ENCODE peak calls at places on chromosomes 13 and 19, in five cellular contexts. One of them, this sample, is unnamed.

GRCh38 chr13:113124211-113125025 is 1.8 kb downstream of the F10 start:
- DNase-seq in EH: no peak
- DNase-seq in T-helper 1 cell: no peak
- DNase-seq in erythroblast: no peak
- DNase-seq in GM13976: no peak
- DNase-seq in this sample: no peak

GRCh38 chr19:6279620-6279930 is 200 bp downstream of the MLLT1 start:
- DNase-seq in T-helper 1 cell: no peak
- DNase-seq in erythroblast: no peak
- DNase-seq in GM13976: no peak
- DNase-seq in EH: no peak
- DNase-seq in this sample: no peak

GRCh38 chr19:610801-611505 is 21.3 kb downstream of the HCN2 start:
- DNase-seq in erythroblast: peak
- DNase-seq in EH: peak
- DNase-seq in T-helper 1 cell: peak
- DNase-seq in GM13976: peak
- DNase-seq in this sample: peak

GRCh38 chr13:98454389-98454881 is 122.5 kb downstream of the STK24 start:
- DNase-seq in EH: peak
- DNase-seq in GM13976: no peak
- DNase-seq in T-helper 1 cell: no peak
- DNase-seq in erythroblast: no peak
- DNase-seq in this sample: no peak

GRCh38 chr13:73765651-73766384 is 368.4 kb downstream of the KLF12 start:
- DNase-seq in erythroblast: peak
- DNase-seq in GM13976: no peak
- DNase-seq in T-helper 1 cell: peak
- DNase-seq in EH: peak
- DNase-seq in this sample: peak

GRCh38 chr13:106373989-106374572 is 161.4 kb downstream of the EFNB2 start:
- DNase-seq in erythroblast: no peak
- DNase-seq in T-helper 1 cell: no peak
- DNase-seq in GM13976: peak
- DNase-seq in EH: peak
- DNase-seq in this sample: peak

GRCh38 chr19:15021286-15022007 is 27.8 kb upstream of the CASP14 start:
- DNase-seq in T-helper 1 cell: no peak
- DNase-seq in erythroblast: no peak
- DNase-seq in EH: no peak
- DNase-seq in GM13976: peak
- DNase-seq in this sample: no peak

GRCh38 chr13:60790620-60791019 is 393.6 kb downstream of the TDRD3 start:
- DNase-seq in erythroblast: no peak
- DNase-seq in T-helper 1 cell: no peak
- DNase-seq in EH: no peak
- DNase-seq in GM13976: no peak
- DNase-seq in this sample: no peak

GRCh38 chr19:43560687-43561086 is 14.6 kb downstream of the XRCC1 start:
- DNase-seq in T-helper 1 cell: no peak
- DNase-seq in erythroblast: peak
- DNase-seq in EH: peak
- DNase-seq in GM13976: no peak
- DNase-seq in this sample: no peak

GRCh38 chr19:4052114-4052992 is 14.3 kb downstream of the ZBTB7A start:
- DNase-seq in T-helper 1 cell: no peak
- DNase-seq in EH: peak
- DNase-seq in GM13976: no peak
- DNase-seq in erythroblast: no peak
- DNase-seq in this sample: no peak

GRCh38 chr13:77372275-77372674 is 45.4 kb upstream of the MYCBP2 start:
- DNase-seq in T-helper 1 cell: no peak
- DNase-seq in erythroblast: no peak
- DNase-seq in GM13976: no peak
- DNase-seq in EH: peak
- DNase-seq in this sample: no peak

GRCh38 chr19:13689050-13689449 is 75.3 kb upstream of the MRI1 start:
- DNase-seq in GM13976: no peak
- DNase-seq in erythroblast: peak
- DNase-seq in EH: peak
- DNase-seq in T-helper 1 cell: no peak
- DNase-seq in this sample: peak

GRCh38 chr19:50300814-50301606 is 28.2 kb downstream of the KCNC3 start:
- DNase-seq in GM13976: no peak
- DNase-seq in erythroblast: no peak
- DNase-seq in T-helper 1 cell: no peak
- DNase-seq in EH: peak
- DNase-seq in this sample: no peak

GRCh38 chr19:6100284-6100915 is 9.9 kb downstream of the RFX2 start:
- DNase-seq in EH: no peak
- DNase-seq in GM13976: peak
- DNase-seq in T-helper 1 cell: no peak
- DNase-seq in erythroblast: peak
- DNase-seq in this sample: peak

GRCh38 chr13:62879071-62879470 is 1463.4 kb upstream of the PCDH20 start:
- DNase-seq in GM13976: no peak
- DNase-seq in EH: peak
- DNase-seq in T-helper 1 cell: no peak
- DNase-seq in erythroblast: no peak
- DNase-seq in this sample: no peak

GRCh38 chr13:80360298-80360827 is 19.4 kb upstream of the SPRY2 start:
- DNase-seq in EH: no peak
- DNase-seq in GM13976: no peak
- DNase-seq in T-helper 1 cell: no peak
- DNase-seq in erythroblast: no peak
- DNase-seq in this sample: no peak

GRCh38 chr19:38417544-38418506 is 8.2 kb downstream of the RASGRP4 start:
- DNase-seq in erythroblast: no peak
- DNase-seq in EH: peak
- DNase-seq in T-helper 1 cell: no peak
- DNase-seq in GM13976: peak
- DNase-seq in this sample: peak

GRCh38 chr19:11848594-11849263 is at the start of gene ZNF439:
- DNase-seq in GM13976: peak
- DNase-seq in EH: peak
- DNase-seq in erythroblast: peak
- DNase-seq in T-helper 1 cell: peak
- DNase-seq in this sample: peak

GRCh38 chr19:13031917-13032623 is 36.8 kb downstream of the NFIX start:
- DNase-seq in T-helper 1 cell: no peak
- DNase-seq in erythroblast: no peak
- DNase-seq in EH: peak
- DNase-seq in GM13976: no peak
- DNase-seq in this sample: no peak

GRCh38 chr19:38545596-38545995 is 72.2 kb downstream of the MAP4K1 start:
- DNase-seq in T-helper 1 cell: no peak
- DNase-seq in EH: peak
- DNase-seq in erythroblast: no peak
- DNase-seq in GM13976: no peak
- DNase-seq in this sample: no peak

GRCh38 chr13:37618554-37618953 is 20.0 kb upstream of the POSTN start:
- DNase-seq in EH: peak
- DNase-seq in GM13976: no peak
- DNase-seq in T-helper 1 cell: no peak
- DNase-seq in erythroblast: no peak
- DNase-seq in this sample: no peak

GRCh38 chr13:21164631-21165030 is 11.7 kb downstream of the SKA3 start:
- DNase-seq in GM13976: no peak
- DNase-seq in T-helper 1 cell: no peak
- DNase-seq in EH: no peak
- DNase-seq in erythroblast: no peak
- DNase-seq in this sample: no peak

GRCh38 chr19:29724102-29724641 is 9.1 kb upstream of the C19orf12 start:
- DNase-seq in GM13976: no peak
- DNase-seq in erythroblast: no peak
- DNase-seq in T-helper 1 cell: no peak
- DNase-seq in EH: peak
- DNase-seq in this sample: peak

GRCh38 chr19:32407004-32407992 is 1.7 kb downstream of the DPY19L3 start:
- DNase-seq in EH: peak
- DNase-seq in erythroblast: no peak
- DNase-seq in T-helper 1 cell: no peak
- DNase-seq in GM13976: no peak
- DNase-seq in this sample: no peak

GRCh38 chr13:52159159-52159982 is at the start of gene NEK3:
- DNase-seq in T-helper 1 cell: peak
- DNase-seq in erythroblast: peak
- DNase-seq in EH: peak
- DNase-seq in GM13976: peak
- DNase-seq in this sample: peak

GRCh38 chr19:9847087-9847671 is 12.1 kb downstream of the PIN1 start:
- DNase-seq in EH: peak
- DNase-seq in T-helper 1 cell: no peak
- DNase-seq in erythroblast: peak
- DNase-seq in GM13976: no peak
- DNase-seq in this sample: peak

GRCh38 chr19:3780786-3781304 is 5.3 kb downstream of the MATK start:
- DNase-seq in GM13976: no peak
- DNase-seq in EH: no peak
- DNase-seq in erythroblast: no peak
- DNase-seq in T-helper 1 cell: no peak
- DNase-seq in this sample: peak

GRCh38 chr19:33052352-33052972 is 12.2 kb downstream of the RHPN2 start:
- DNase-seq in T-helper 1 cell: no peak
- DNase-seq in GM13976: no peak
- DNase-seq in erythroblast: no peak
- DNase-seq in EH: peak
- DNase-seq in this sample: no peak

GRCh38 chr19:44315883-44316282 is 11.1 kb upstream of the ZNF235 start:
- DNase-seq in T-helper 1 cell: no peak
- DNase-seq in GM13976: no peak
- DNase-seq in EH: no peak
- DNase-seq in erythroblast: no peak
- DNase-seq in this sample: no peak

GRCh38 chr13:86653009-86653408 is 853.8 kb upstream of the SLITRK6 start:
- DNase-seq in EH: no peak
- DNase-seq in T-helper 1 cell: no peak
- DNase-seq in GM13976: no peak
- DNase-seq in erythroblast: no peak
- DNase-seq in this sample: no peak

GRCh38 chr13:69601661-69602060 is 506.0 kb upstream of the ATXN8OS start:
- DNase-seq in T-helper 1 cell: no peak
- DNase-seq in erythroblast: no peak
- DNase-seq in GM13976: no peak
- DNase-seq in EH: no peak
- DNase-seq in this sample: no peak

GRCh38 chr19:46610851-46611770 is 10.0 kb downstream of the CALM3 start:
- DNase-seq in T-helper 1 cell: no peak
- DNase-seq in EH: peak
- DNase-seq in GM13976: peak
- DNase-seq in erythroblast: no peak
- DNase-seq in this sample: peak

GRCh38 chr13:19329365-19329764 is 147.7 kb upstream of the TUBA3C start:
- DNase-seq in T-helper 1 cell: no peak
- DNase-seq in GM13976: no peak
- DNase-seq in EH: no peak
- DNase-seq in erythroblast: no peak
- DNase-seq in this sample: peak

GRCh38 chr13:99481357-99481756 is 19.9 kb upstream of the TM9SF2 start:
- DNase-seq in T-helper 1 cell: no peak
- DNase-seq in EH: no peak
- DNase-seq in GM13976: no peak
- DNase-seq in erythroblast: no peak
- DNase-seq in this sample: no peak

GRCh38 chr19:36136975-36137686 is 2.7 kb upstream of the CAPNS1 start:
- DNase-seq in EH: peak
- DNase-seq in T-helper 1 cell: no peak
- DNase-seq in GM13976: peak
- DNase-seq in erythroblast: no peak
- DNase-seq in this sample: no peak

GRCh38 chr19:8302734-8303133 is 5.4 kb downstream of the CD320 start:
- DNase-seq in EH: no peak
- DNase-seq in T-helper 1 cell: no peak
- DNase-seq in GM13976: no peak
- DNase-seq in erythroblast: no peak
- DNase-seq in this sample: no peak

GRCh38 chr19:39342647-39343305 is 555 bp downstream of the SAMD4B start:
- DNase-seq in EH: peak
- DNase-seq in erythroblast: no peak
- DNase-seq in GM13976: no peak
- DNase-seq in T-helper 1 cell: no peak
- DNase-seq in this sample: no peak

GRCh38 chr13:110397445-110397844 is 90.4 kb downstream of the COL4A2 start:
- DNase-seq in GM13976: no peak
- DNase-seq in T-helper 1 cell: no peak
- DNase-seq in EH: peak
- DNase-seq in erythroblast: no peak
- DNase-seq in this sample: no peak

GRCh38 chr19:55795021-55795420 is 26.1 kb downstream of the RFPL4AL1 start:
- DNase-seq in GM13976: no peak
- DNase-seq in EH: no peak
- DNase-seq in T-helper 1 cell: no peak
- DNase-seq in erythroblast: no peak
- DNase-seq in this sample: no peak

This sample was measured in GM12865.